ENCODE peak calls at places on chromosomes 13 and 19, in four cellular contexts. One of them, this sample, is unnamed.

GRCh38 chr19:13051581-13052165 is 51.0 kb downstream of the LYL1 start:
- DNase-seq in AG08395: no peak
- DNase-seq in ACHN: peak; percentile 73
- DNase-seq in amygdala: peak; percentile 25
- DNase-seq in this sample: no peak

GRCh38 chr13:26909515-26909914 is 148.9 kb upstream of the GPR12 start:
- DNase-seq in amygdala: no peak
- DNase-seq in ACHN: no peak
- DNase-seq in AG08395: no peak
- DNase-seq in this sample: no peak

GRCh38 chr13:32086791-32087441 is 55.3 kb downstream of the FRY start:
- DNase-seq in AG08395: no peak
- DNase-seq in ACHN: no peak
- DNase-seq in amygdala: no peak
- DNase-seq in this sample: no peak

GRCh38 chr13:50156140-50156539 is 140.9 kb downstream of the KCNRG start:
- DNase-seq in amygdala: no peak
- DNase-seq in ACHN: no peak
- DNase-seq in AG08395: peak; percentile 79
- DNase-seq in this sample: peak; percentile 29

GRCh38 chr13:38686635-38687245 is at the start of gene FREM2:
- DNase-seq in ACHN: peak; percentile 87
- DNase-seq in amygdala: peak; percentile 58
- DNase-seq in AG08395: no peak
- DNase-seq in this sample: no peak

GRCh38 chr13:98506343-98507059 is 70.4 kb downstream of the STK24 start:
- DNase-seq in AG08395: no peak
- DNase-seq in amygdala: no peak
- DNase-seq in ACHN: no peak
- DNase-seq in this sample: no peak

GRCh38 chr19:36060430-36060829 is 5.7 kb downstream of the WDR62 start:
- DNase-seq in amygdala: peak; percentile 85
- DNase-seq in AG08395: peak; percentile 69
- DNase-seq in ACHN: peak; percentile 35
- DNase-seq in this sample: no peak

GRCh38 chr19:10544753-10545251 is 1.1 kb downstream of the ATG4D start:
- DNase-seq in ACHN: no peak
- DNase-seq in amygdala: no peak
- DNase-seq in AG08395: no peak
- DNase-seq in this sample: no peak

GRCh38 chr19:39182174-39182505 is 14.6 kb upstream of the NCCRP1 start:
- DNase-seq in ACHN: no peak
- DNase-seq in amygdala: no peak
- DNase-seq in AG08395: no peak
- DNase-seq in this sample: no peak

GRCh38 chr13:77751513-77752456 is 54.3 kb downstream of the SLAIN1 start:
- DNase-seq in AG08395: peak; percentile 59
- DNase-seq in amygdala: peak; percentile 62
- DNase-seq in ACHN: peak; percentile 47
- DNase-seq in this sample: peak; percentile 5

GRCh38 chr19:4374451-4375163 is 25.7 kb downstream of the SH3GL1 start:
- DNase-seq in ACHN: peak; percentile 84
- DNase-seq in AG08395: peak; percentile 90
- DNase-seq in amygdala: no peak
- DNase-seq in this sample: peak; percentile 58

GRCh38 chr19:4238831-4239230 is 8.0 kb upstream of the YJU2 start:
- DNase-seq in ACHN: no peak
- DNase-seq in amygdala: no peak
- DNase-seq in AG08395: no peak
- DNase-seq in this sample: no peak

GRCh38 chr19:39212377-39212742 is 8.3 kb upstream of the SYCN start:
- DNase-seq in AG08395: no peak
- DNase-seq in amygdala: no peak
- DNase-seq in ACHN: peak; percentile 26
- DNase-seq in this sample: no peak

GRCh38 chr13:91652389-91652788 is 254.0 kb downstream of the GPC5 start:
- DNase-seq in amygdala: no peak
- DNase-seq in ACHN: no peak
- DNase-seq in AG08395: no peak
- DNase-seq in this sample: peak; percentile 32

GRCh38 chr13:89686171-89686570 is 1661.3 kb upstream of the MIR17HG start:
- DNase-seq in amygdala: no peak
- DNase-seq in AG08395: no peak
- DNase-seq in ACHN: no peak
- DNase-seq in this sample: no peak

GRCh38 chr13:107969551-107969950 is 245.8 kb downstream of the LIG4 start:
- DNase-seq in ACHN: no peak
- DNase-seq in AG08395: no peak
- DNase-seq in amygdala: no peak
- DNase-seq in this sample: no peak

GRCh38 chr19:23972161-23972560 is 57.5 kb downstream of the ZNF726 start:
- DNase-seq in AG08395: no peak
- DNase-seq in ACHN: no peak
- DNase-seq in amygdala: no peak
- DNase-seq in this sample: no peak

GRCh38 chr19:41876847-41877489 is at the start of gene CD79A:
- DNase-seq in ACHN: no peak
- DNase-seq in amygdala: no peak
- DNase-seq in AG08395: no peak
- DNase-seq in this sample: no peak

GRCh38 chr19:1453525-1454371 is 3.8 kb downstream of the APC2 start:
- DNase-seq in AG08395: peak; percentile 54
- DNase-seq in ACHN: no peak
- DNase-seq in amygdala: peak; percentile 96
- DNase-seq in this sample: no peak

GRCh38 chr19:31387662-31388175 is 38.5 kb upstream of the TSHZ3 start:
- DNase-seq in ACHN: no peak
- DNase-seq in AG08395: no peak
- DNase-seq in amygdala: no peak
- DNase-seq in this sample: no peak

GRCh38 chr13:106038752-106039151 is 496.7 kb downstream of the EFNB2 start:
- DNase-seq in ACHN: peak; percentile 1
- DNase-seq in AG08395: peak; percentile 81
- DNase-seq in amygdala: no peak
- DNase-seq in this sample: peak; percentile 84

This sample was measured in skeletal muscle cell.